ENCODE peak calls at places on chromosomes 1 and 21, in ten cellular contexts. Q is astrocyte, O is GM23338, H is mammary epithelial cell, S is OCI-LY7, F is fibroblast of lung, P is H9, A is PC-3, B is neural progenitor cell, D is GM23248. K is an unnamed sample.

GRCh38 chr1:173062156-173062938 is 11.6 kb upstream of the TNFSF18 start:
- DNase-seq in Q (peak; percentile 86), O (no peak), H (peak; percentile 93), S (no peak), F (peak; percentile 77), P (no peak), A (peak; percentile 100), B (no peak), D (peak; percentile 84), K (no peak)

GRCh38 chr21:45091540-45092322 is 17.4 kb downstream of the ADARB1 start:
- DNase-seq in Q (no peak), O (no peak), H (no peak), S (no peak), F (no peak), P (no peak), A (no peak), B (no peak), D (peak; percentile 70), K (peak; percentile 51)

GRCh38 chr1:110746644-110747259 is 72.0 kb upstream of the KCNA3 start:
- DNase-seq in Q (peak; percentile 18), O (peak; percentile 88), H (peak; percentile 44), S (peak; percentile 78), F (peak; percentile 70), P (peak; percentile 67), A (peak; percentile 71), B (peak; percentile 84), D (peak; percentile 61), K (no peak)

GRCh38 chr1:221031890-221032222 is 152.6 kb downstream of the HLX start:
- DNase-seq in Q (no peak), O (no peak), H (no peak), S (no peak), F (no peak), P (no peak), A (peak; percentile 39), B (no peak), D (peak; percentile 26), K (no peak)

GRCh38 chr1:208176654-208177053 is 67.5 kb downstream of the PLXNA2 start:
- DNase-seq in Q (no peak), O (no peak), H (no peak), S (no peak), F (no peak), P (no peak), A (no peak), B (no peak), D (no peak), K (no peak)

GRCh38 chr1:230167419-230167852 is 100.4 kb downstream of the GALNT2 start:
- DNase-seq in Q (peak; percentile 41), O (peak; percentile 81), H (peak; percentile 50), S (peak; percentile 79), F (peak; percentile 68), P (peak; percentile 62), A (peak; percentile 88), B (peak; percentile 36), D (peak; percentile 63), K (peak; percentile 79)

GRCh38 chr1:225848044-225848955 is 33.9 kb downstream of the TMEM63A start:
- DNase-seq in Q (no peak), O (no peak), H (no peak), S (peak; percentile 93), F (no peak), P (peak; percentile 27), A (no peak), B (no peak), D (peak; percentile 19), K (no peak)

GRCh38 chr1:79568411-79568810 is 561.9 kb upstream of the ADGRL4 start:
- DNase-seq in Q (peak; percentile 13), O (no peak), H (peak; percentile 12), S (no peak), F (peak; percentile 65), P (no peak), A (peak; percentile 34), B (no peak), D (peak; percentile 10), K (no peak)

GRCh38 chr21:21159253-21159899 is 161.2 kb downstream of the NCAM2 start:
- DNase-seq in Q (no peak), O (no peak), H (no peak), S (no peak), F (peak; percentile 12), P (no peak), A (peak; percentile 9), B (no peak), D (peak; percentile 24), K (no peak)

GRCh38 chr1:37721565-37721964 is 29.2 kb downstream of the CDCA8 start:
- DNase-seq in Q (no peak), O (peak; percentile 47), H (no peak), S (no peak), F (no peak), P (peak; percentile 56), A (no peak), B (peak; percentile 30), D (peak; percentile 6), K (no peak)

GRCh38 chr1:178540646-178541045 is 27.7 kb downstream of the TEX35 start:
- DNase-seq in Q (peak; percentile 73), O (no peak), H (peak; percentile 36), S (no peak), F (peak; percentile 66), P (no peak), A (peak; percentile 55), B (no peak), D (peak; percentile 94), K (no peak)

GRCh38 chr1:201902198-201902597 is 13.5 kb downstream of the SHISA4 start:
- DNase-seq in Q (peak; percentile 39), O (no peak), H (no peak), S (no peak), F (peak; percentile 35), P (no peak), A (no peak), B (no peak), D (peak; percentile 52), K (no peak)

GRCh38 chr1:30384286-30385245 is 338.8 kb downstream of the MATN1 start:
- DNase-seq in Q (peak; percentile 45), O (no peak), H (no peak), S (no peak), F (no peak), P (no peak), A (no peak), B (no peak), D (peak; percentile 26), K (peak; percentile 76)

GRCh38 chr1:41620365-41621169 is 136.1 kb upstream of the EDN2 start:
- DNase-seq in Q (no peak), O (no peak), H (no peak), S (no peak), F (no peak), P (no peak), A (no peak), B (no peak), D (no peak), K (no peak)

GRCh38 chr1:41642922-41643321 is 158.4 kb upstream of the EDN2 start:
- DNase-seq in Q (no peak), O (no peak), H (no peak), S (peak; percentile 19), F (no peak), P (no peak), A (no peak), B (no peak), D (no peak), K (no peak)

DNA sequence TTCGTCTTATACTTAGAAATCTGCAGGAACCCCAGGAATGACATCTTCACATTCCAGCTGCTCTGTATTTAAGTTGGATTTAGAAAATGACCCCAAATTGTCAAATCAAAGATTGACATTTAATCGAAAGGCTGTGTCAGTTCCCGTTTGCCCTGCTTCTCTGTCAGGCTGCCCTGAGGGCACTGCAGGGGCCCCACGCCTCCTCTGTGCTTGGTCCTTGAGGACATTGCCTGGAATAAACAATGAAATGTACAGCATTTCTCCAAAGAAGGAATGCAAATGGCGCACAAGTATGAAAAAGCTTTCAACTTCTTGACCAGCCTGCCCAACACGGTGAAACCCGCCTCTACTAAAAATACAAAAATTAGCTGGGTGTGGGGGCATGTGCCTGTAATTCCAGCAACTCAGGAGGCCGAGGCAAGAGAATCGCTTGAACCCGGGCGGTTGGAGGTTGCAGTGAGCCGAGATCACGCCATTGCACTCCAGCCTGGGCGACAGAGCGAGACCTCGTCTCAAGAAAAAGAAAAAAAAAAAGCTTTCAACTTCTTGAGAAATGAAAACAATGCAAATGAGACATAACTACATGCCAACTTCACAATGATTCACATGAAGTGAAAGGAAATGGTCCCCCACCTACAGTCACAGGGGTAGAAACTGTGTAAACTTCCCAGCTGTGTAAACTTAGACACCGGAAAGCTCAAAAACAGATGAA is 3.0 kb downstream of the TMPRSS3 start:
- DNase-seq in Q (no peak), O (no peak), H (no peak), S (no peak), F (no peak), P (no peak), A (peak; percentile 47), B (no peak), D (no peak), K (no peak)
- H2AFZ ChIP-seq in Q (no peak overlapping the region), O (no peak overlapping the region), H (no peak overlapping the region), S (no peak overlapping the region), F (no peak overlapping the region), P (no peak overlapping the region), A (no peak overlapping the region), B (no peak overlapping the region), D (no peak overlapping the region), K (no peak overlapping the region)

DNA sequence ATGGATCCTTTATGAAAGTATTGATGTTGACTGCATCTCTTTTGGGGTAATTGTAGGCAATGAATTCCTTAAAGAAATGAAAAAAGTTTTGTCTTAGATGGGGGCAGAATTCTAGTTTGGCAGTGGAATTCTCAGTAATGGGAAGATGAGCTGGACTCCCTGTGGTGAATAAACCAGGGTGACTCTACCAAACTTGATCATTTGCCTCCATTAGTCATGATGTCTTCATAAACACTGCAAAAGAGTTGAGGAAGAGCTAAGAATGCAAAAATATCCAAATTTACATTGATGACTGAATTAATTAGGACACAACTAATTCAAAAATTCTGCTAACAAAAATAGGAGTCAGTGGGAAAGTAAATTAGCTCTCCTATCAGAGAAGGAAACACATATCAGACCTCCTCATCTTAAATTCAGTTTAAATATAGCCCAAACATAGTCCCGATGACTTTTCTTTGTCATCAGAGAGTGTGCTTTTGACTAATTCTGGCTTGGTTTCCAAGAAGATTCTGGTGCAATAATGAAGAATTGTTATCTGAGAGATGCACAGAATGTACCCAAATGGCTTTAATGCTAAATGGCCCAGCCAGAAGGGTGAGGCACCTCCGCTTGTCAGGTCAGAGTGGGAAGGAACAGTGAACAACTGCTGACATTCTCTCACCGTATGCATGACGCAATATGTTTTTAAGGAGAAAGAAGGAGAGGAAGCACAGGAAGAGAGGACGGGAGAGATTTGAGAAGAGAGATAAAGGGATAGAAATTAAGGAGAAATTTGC is 525.1 kb downstream of the LMO4 start:
- DNase-seq in Q (no peak), O (no peak), H (no peak), S (no peak), F (peak; percentile 80), P (no peak), A (no peak), B (no peak), D (peak; percentile 73), K (no peak)
- H2AFZ ChIP-seq in Q (no peak overlapping the region), O (peak overlapping the region; percentile 93), H (no peak overlapping the region), S (no peak overlapping the region), F (peak overlapping the region; percentile 64), P (no peak overlapping the region), A (no peak overlapping the region), B (no peak overlapping the region), D (peak overlapping the region; percentile 78), K (peak overlapping the region; percentile 56)

GRCh38 chr1:83849191-83850061 is 149.5 kb downstream of the TTLL7 start:
- DNase-seq in Q (no peak), O (no peak), H (peak; percentile 9), S (no peak), F (no peak), P (no peak), A (peak; percentile 41), B (no peak), D (no peak), K (peak; percentile 16)
- H2AFZ ChIP-seq in Q (no peak overlapping the region), O (peak overlapping the region; percentile 53), H (no peak overlapping the region), S (no peak overlapping the region), F (no peak overlapping the region), P (no peak overlapping the region), A (no peak overlapping the region), B (no peak overlapping the region), D (no peak overlapping the region), K (no peak overlapping the region)

GRCh38 chr1:3772027-3772714 is 378 bp upstream of the SMIM1 start:
- DNase-seq in Q (peak; percentile 49), O (peak; percentile 96), H (peak; percentile 56), S (peak; percentile 91), F (peak; percentile 72), P (peak; percentile 98), A (peak; percentile 89), B (peak; percentile 97), D (peak; percentile 70), K (peak; percentile 100)
- H2AFZ ChIP-seq in Q (peak overlapping the region; percentile 87), O (peak overlapping the region; percentile 87), H (peak overlapping the region; percentile 86), S (peak overlapping the region; percentile 79), F (peak overlapping the region; percentile 41), P (no peak overlapping the region), A (peak overlapping the region; percentile 95), B (peak overlapping the region; percentile 83), D (peak overlapping the region; percentile 67), K (no peak overlapping the region)